ENCODE peak calls at places on chromosomes 16 and 17, in four cellular contexts. One of them, this sample, is unnamed.

GRCh38 chr17:58618336-58618735 is 73.5 kb downstream of the TEX14 start:
- DNase-seq in H54: no peak
- DNase-seq in astrocyte of the cerebellum: no peak
- DNase-seq in activated gamma-delta T cell: no peak
- DNase-seq in this sample: no peak

GRCh38 chr16:67202426-67202825 is 3.5 kb downstream of the ELMO3 start:
- DNase-seq in H54: no peak
- DNase-seq in activated gamma-delta T cell: no peak
- DNase-seq in astrocyte of the cerebellum: no peak
- DNase-seq in this sample: no peak

GRCh38 chr16:6193718-6194117 is 1096.1 kb upstream of the EEF2KMT start:
- DNase-seq in astrocyte of the cerebellum: peak; percentile 2
- DNase-seq in H54: no peak
- DNase-seq in activated gamma-delta T cell: no peak
- DNase-seq in this sample: no peak

GRCh38 chr16:22191966-22192260 is 14.2 kb upstream of the EEF2K start:
- DNase-seq in astrocyte of the cerebellum: no peak
- DNase-seq in H54: no peak
- DNase-seq in activated gamma-delta T cell: no peak
- DNase-seq in this sample: no peak

GRCh38 chr17:45405250-45406086 is 27.2 kb downstream of the ARHGAP27 start:
- DNase-seq in H54: no peak
- DNase-seq in astrocyte of the cerebellum: no peak
- DNase-seq in activated gamma-delta T cell: no peak
- DNase-seq in this sample: no peak

GRCh38 chr17:10136258-10136981 is 62.0 kb downstream of the GAS7 start:
- DNase-seq in activated gamma-delta T cell: no peak
- DNase-seq in H54: no peak
- DNase-seq in astrocyte of the cerebellum: no peak
- DNase-seq in this sample: no peak

GRCh38 chr17:45050680-45051059 is 762 bp downstream of the DCAKD start:
- DNase-seq in H54: no peak
- DNase-seq in activated gamma-delta T cell: no peak
- DNase-seq in astrocyte of the cerebellum: no peak
- DNase-seq in this sample: no peak

GRCh38 chr17:33039874-33040273 is 48.2 kb downstream of the SPACA3 start:
- DNase-seq in H54: no peak
- DNase-seq in astrocyte of the cerebellum: no peak
- DNase-seq in activated gamma-delta T cell: no peak
- DNase-seq in this sample: peak; percentile 33

GRCh38 chr17:980406-981291 is 1.1 kb upstream of the NXN start:
- DNase-seq in H54: peak; percentile 70
- DNase-seq in activated gamma-delta T cell: no peak
- DNase-seq in astrocyte of the cerebellum: peak; percentile 69
- DNase-seq in this sample: no peak

GRCh38 chr17:50955667-50956120 is 89.5 kb upstream of the TOB1 start:
- DNase-seq in astrocyte of the cerebellum: no peak
- DNase-seq in H54: no peak
- DNase-seq in activated gamma-delta T cell: no peak
- DNase-seq in this sample: no peak

GRCh38 chr16:72072514-72073342 is 9.7 kb downstream of the HPR start:
- DNase-seq in astrocyte of the cerebellum: no peak
- DNase-seq in activated gamma-delta T cell: no peak
- DNase-seq in H54: no peak
- DNase-seq in this sample: no peak

This sample was measured in BJ.